ENCODE peak calls at places on chromosomes 12 and 14, in ten cellular contexts. One of them, this sample, is unnamed.

GRCh38 chr14:51859136-51859535 is 1.3 kb upstream of the GNG2 start:
- DNase-seq in progenitor cell of endocrine pancreas: no peak
- DNase-seq in cardiac muscle cell: no peak
- DNase-seq in tibial artery: no peak
- DNase-seq in IMR-90: peak
- DNase-seq in neural crest cell: no peak
- DNase-seq in B cell: no peak
- DNase-seq in SK-N-SH: no peak
- DNase-seq in lower leg skin: no peak
- DNase-seq in GM10248: no peak
- DNase-seq in this sample: no peak

GRCh38 chr12:94566345-94566744 is 84.0 kb downstream of the TMCC3 start:
- DNase-seq in GM10248: no peak
- DNase-seq in IMR-90: no peak
- DNase-seq in progenitor cell of endocrine pancreas: no peak
- DNase-seq in neural crest cell: no peak
- DNase-seq in lower leg skin: peak
- DNase-seq in tibial artery: no peak
- DNase-seq in SK-N-SH: no peak
- DNase-seq in B cell: peak
- DNase-seq in cardiac muscle cell: no peak
- DNase-seq in this sample: no peak

GRCh38 chr14:94042433-94043091 is 16.4 kb downstream of the OTUB2 start:
- DNase-seq in cardiac muscle cell: no peak
- DNase-seq in lower leg skin: no peak
- DNase-seq in B cell: no peak
- DNase-seq in GM10248: no peak
- DNase-seq in IMR-90: no peak
- DNase-seq in neural crest cell: no peak
- DNase-seq in SK-N-SH: no peak
- DNase-seq in tibial artery: no peak
- DNase-seq in progenitor cell of endocrine pancreas: no peak
- DNase-seq in this sample: no peak

GRCh38 chr12:16914853-16915252 is 308.9 kb upstream of the LMO3 start:
- DNase-seq in SK-N-SH: no peak
- DNase-seq in neural crest cell: no peak
- DNase-seq in progenitor cell of endocrine pancreas: no peak
- DNase-seq in lower leg skin: no peak
- DNase-seq in IMR-90: no peak
- DNase-seq in cardiac muscle cell: no peak
- DNase-seq in B cell: no peak
- DNase-seq in tibial artery: no peak
- DNase-seq in GM10248: no peak
- DNase-seq in this sample: no peak

GRCh38 chr14:65229431-65230286 is 127.3 kb upstream of the MAX start:
- DNase-seq in GM10248: peak
- DNase-seq in cardiac muscle cell: peak
- DNase-seq in progenitor cell of endocrine pancreas: no peak
- DNase-seq in tibial artery: peak
- DNase-seq in lower leg skin: peak
- DNase-seq in B cell: peak
- DNase-seq in IMR-90: no peak
- DNase-seq in SK-N-SH: peak
- DNase-seq in neural crest cell: peak
- DNase-seq in this sample: peak

GRCh38 chr14:21070610-21071224 is 613 bp downstream of the ARHGEF40 start:
- DNase-seq in B cell: no peak
- DNase-seq in lower leg skin: peak
- DNase-seq in neural crest cell: peak
- DNase-seq in tibial artery: peak
- DNase-seq in GM10248: peak
- DNase-seq in cardiac muscle cell: peak
- DNase-seq in IMR-90: peak
- DNase-seq in SK-N-SH: peak
- DNase-seq in progenitor cell of endocrine pancreas: peak
- DNase-seq in this sample: peak

GRCh38 chr12:106386836-106387555 is 29.4 kb downstream of the POLR3B start:
- DNase-seq in progenitor cell of endocrine pancreas: no peak
- DNase-seq in cardiac muscle cell: no peak
- DNase-seq in SK-N-SH: no peak
- DNase-seq in GM10248: no peak
- DNase-seq in lower leg skin: no peak
- DNase-seq in IMR-90: peak
- DNase-seq in B cell: no peak
- DNase-seq in neural crest cell: no peak
- DNase-seq in tibial artery: no peak
- DNase-seq in this sample: no peak

GRCh38 chr12:29614926-29615325 is 117.4 kb upstream of the OVCH1 start:
- DNase-seq in tibial artery: no peak
- DNase-seq in GM10248: no peak
- DNase-seq in B cell: no peak
- DNase-seq in SK-N-SH: no peak
- DNase-seq in cardiac muscle cell: no peak
- DNase-seq in progenitor cell of endocrine pancreas: no peak
- DNase-seq in IMR-90: no peak
- DNase-seq in lower leg skin: no peak
- DNase-seq in neural crest cell: no peak
- DNase-seq in this sample: no peak

GRCh38 chr14:29028973-29029582 is 262.5 kb downstream of the FOXG1 start:
- DNase-seq in cardiac muscle cell: no peak
- DNase-seq in IMR-90: peak
- DNase-seq in progenitor cell of endocrine pancreas: peak
- DNase-seq in SK-N-SH: no peak
- DNase-seq in B cell: no peak
- DNase-seq in tibial artery: no peak
- DNase-seq in GM10248: no peak
- DNase-seq in lower leg skin: no peak
- DNase-seq in neural crest cell: no peak
- DNase-seq in this sample: no peak

GRCh38 chr12:2851931-2852330 is 4.9 kb downstream of the TEX52 start:
- DNase-seq in cardiac muscle cell: no peak
- DNase-seq in IMR-90: no peak
- DNase-seq in tibial artery: no peak
- DNase-seq in neural crest cell: no peak
- DNase-seq in SK-N-SH: no peak
- DNase-seq in B cell: no peak
- DNase-seq in progenitor cell of endocrine pancreas: no peak
- DNase-seq in GM10248: no peak
- DNase-seq in lower leg skin: no peak
- DNase-seq in this sample: no peak

GRCh38 chr12:46661161-46661845 is 164.5 kb downstream of the SLC38A4 start:
- DNase-seq in SK-N-SH: peak
- DNase-seq in cardiac muscle cell: peak
- DNase-seq in lower leg skin: no peak
- DNase-seq in B cell: peak
- DNase-seq in tibial artery: no peak
- DNase-seq in IMR-90: peak
- DNase-seq in GM10248: peak
- DNase-seq in neural crest cell: no peak
- DNase-seq in progenitor cell of endocrine pancreas: no peak
- DNase-seq in this sample: no peak

GRCh38 chr12:51181558-51181957 is 8.6 kb upstream of the TFCP2 start:
- DNase-seq in GM10248: no peak
- DNase-seq in B cell: no peak
- DNase-seq in IMR-90: no peak
- DNase-seq in tibial artery: no peak
- DNase-seq in neural crest cell: no peak
- DNase-seq in progenitor cell of endocrine pancreas: no peak
- DNase-seq in cardiac muscle cell: no peak
- DNase-seq in SK-N-SH: no peak
- DNase-seq in lower leg skin: no peak
- DNase-seq in this sample: no peak

GRCh38 chr12:101863971-101864370 is 13.4 kb upstream of the DRAM1 start:
- DNase-seq in progenitor cell of endocrine pancreas: no peak
- DNase-seq in B cell: no peak
- DNase-seq in lower leg skin: no peak
- DNase-seq in neural crest cell: no peak
- DNase-seq in cardiac muscle cell: no peak
- DNase-seq in tibial artery: no peak
- DNase-seq in GM10248: no peak
- DNase-seq in IMR-90: no peak
- DNase-seq in SK-N-SH: no peak
- DNase-seq in this sample: no peak

GRCh38 chr14:95850429-95850828 is 26.2 kb upstream of the TUNAR start:
- DNase-seq in B cell: no peak
- DNase-seq in progenitor cell of endocrine pancreas: no peak
- DNase-seq in IMR-90: no peak
- DNase-seq in SK-N-SH: no peak
- DNase-seq in lower leg skin: no peak
- DNase-seq in tibial artery: no peak
- DNase-seq in GM10248: no peak
- DNase-seq in cardiac muscle cell: no peak
- DNase-seq in neural crest cell: no peak
- DNase-seq in this sample: no peak
- TF ChIP-seq CTCF in B cell: no peak
- TF ChIP-seq CTCF in progenitor cell of endocrine pancreas: no peak
- TF ChIP-seq CTCF in IMR-90: no peak
- TF ChIP-seq CTCF in SK-N-SH: no peak
- TF ChIP-seq CTCF in lower leg skin: no peak
- TF ChIP-seq CTCF in tibial artery: no peak
- TF ChIP-seq CTCF in GM10248: no peak
- TF ChIP-seq CTCF in cardiac muscle cell: no peak
- TF ChIP-seq CTCF in neural crest cell: no peak
- TF ChIP-seq CTCF in this sample: no peak

DNA sequence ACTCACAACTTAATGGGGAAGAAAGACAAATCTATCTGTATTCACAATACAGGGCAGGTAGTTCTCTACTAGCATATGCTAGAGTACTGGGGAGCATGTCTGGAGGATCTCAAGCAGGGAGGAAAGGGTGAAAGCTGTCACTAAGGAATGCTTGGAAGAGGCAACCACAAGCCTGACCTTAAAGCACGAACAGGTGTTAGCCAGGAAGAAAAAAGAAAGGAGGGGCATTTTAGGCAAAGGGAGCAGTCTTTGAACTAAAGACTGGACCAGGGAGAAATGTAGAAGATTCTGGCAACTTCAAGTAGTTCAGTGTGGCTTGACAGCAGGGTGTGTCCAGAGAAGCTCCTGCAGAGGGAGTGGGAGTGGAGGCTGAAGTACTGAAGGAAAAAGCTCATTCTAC is 50.9 kb downstream of the AP5M1 start:
- DNase-seq in GM10248: no peak
- DNase-seq in B cell: no peak
- DNase-seq in neural crest cell: no peak
- DNase-seq in SK-N-SH: no peak
- DNase-seq in cardiac muscle cell: peak
- DNase-seq in lower leg skin: no peak
- DNase-seq in IMR-90: no peak
- DNase-seq in progenitor cell of endocrine pancreas: no peak
- DNase-seq in tibial artery: no peak
- DNase-seq in this sample: no peak
- TF ChIP-seq CTCF in GM10248: no peak
- TF ChIP-seq CTCF in B cell: no peak
- TF ChIP-seq CTCF in neural crest cell: no peak
- TF ChIP-seq CTCF in SK-N-SH: no peak
- TF ChIP-seq CTCF in cardiac muscle cell: no peak
- TF ChIP-seq CTCF in lower leg skin: no peak
- TF ChIP-seq CTCF in IMR-90: no peak
- TF ChIP-seq CTCF in progenitor cell of endocrine pancreas: no peak
- TF ChIP-seq CTCF in tibial artery: no peak
- TF ChIP-seq CTCF in this sample: no peak

DNA sequence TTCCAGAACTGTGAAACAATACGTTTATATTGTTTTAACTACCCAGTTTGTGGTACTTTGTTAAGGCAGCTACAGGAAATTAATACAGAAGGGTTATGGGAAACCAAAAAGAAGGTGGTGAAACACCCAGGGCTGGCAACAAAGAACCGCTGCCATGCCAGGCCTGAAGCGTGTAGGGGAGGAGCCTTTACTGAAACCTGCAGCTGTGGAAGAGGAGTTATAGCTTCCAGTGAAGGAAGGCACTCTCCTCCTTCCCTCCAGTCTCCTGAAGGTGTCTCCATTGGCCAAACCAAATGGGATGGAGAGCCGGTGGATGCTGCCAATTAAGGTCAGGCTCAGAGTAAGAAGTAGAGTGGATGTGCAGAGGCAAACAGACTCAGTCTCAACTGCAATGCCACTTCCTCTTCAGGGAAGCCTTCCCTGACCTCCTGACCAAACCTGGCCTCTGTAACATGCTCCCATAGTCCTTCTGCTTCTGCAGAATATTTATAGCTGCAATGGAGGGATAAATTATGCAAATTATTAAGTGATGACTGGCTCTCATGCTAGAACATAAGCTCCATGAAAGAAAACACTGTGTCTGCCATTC is 168.3 kb downstream of the DAD1 start:
- DNase-seq in B cell: no peak
- DNase-seq in GM10248: no peak
- DNase-seq in progenitor cell of endocrine pancreas: no peak
- DNase-seq in SK-N-SH: no peak
- DNase-seq in lower leg skin: no peak
- DNase-seq in neural crest cell: no peak
- DNase-seq in tibial artery: no peak
- DNase-seq in IMR-90: no peak
- DNase-seq in cardiac muscle cell: no peak
- DNase-seq in this sample: no peak
- TF ChIP-seq CTCF in B cell: no peak
- TF ChIP-seq CTCF in GM10248: no peak
- TF ChIP-seq CTCF in progenitor cell of endocrine pancreas: no peak
- TF ChIP-seq CTCF in SK-N-SH: no peak
- TF ChIP-seq CTCF in lower leg skin: no peak
- TF ChIP-seq CTCF in neural crest cell: no peak
- TF ChIP-seq CTCF in tibial artery: no peak
- TF ChIP-seq CTCF in IMR-90: no peak
- TF ChIP-seq CTCF in cardiac muscle cell: peak
- TF ChIP-seq CTCF in this sample: no peak

GRCh38 chr14:35383569-35384385 is 20.8 kb downstream of the NFKBIA start:
- DNase-seq in lower leg skin: no peak
- DNase-seq in cardiac muscle cell: no peak
- DNase-seq in progenitor cell of endocrine pancreas: no peak
- DNase-seq in GM10248: no peak
- DNase-seq in neural crest cell: no peak
- DNase-seq in B cell: no peak
- DNase-seq in tibial artery: no peak
- DNase-seq in SK-N-SH: no peak
- DNase-seq in IMR-90: no peak
- DNase-seq in this sample: peak

GRCh38 chr14:35380794-35381193 is 23.8 kb downstream of the NFKBIA start:
- DNase-seq in B cell: no peak
- DNase-seq in lower leg skin: no peak
- DNase-seq in cardiac muscle cell: no peak
- DNase-seq in neural crest cell: no peak
- DNase-seq in GM10248: no peak
- DNase-seq in progenitor cell of endocrine pancreas: no peak
- DNase-seq in IMR-90: no peak
- DNase-seq in SK-N-SH: no peak
- DNase-seq in tibial artery: no peak
- DNase-seq in this sample: peak

GRCh38 chr14:35374273-35374681 is 30.3 kb downstream of the NFKBIA start:
- DNase-seq in B cell: no peak
- DNase-seq in cardiac muscle cell: no peak
- DNase-seq in IMR-90: peak
- DNase-seq in neural crest cell: no peak
- DNase-seq in GM10248: no peak
- DNase-seq in SK-N-SH: no peak
- DNase-seq in progenitor cell of endocrine pancreas: no peak
- DNase-seq in lower leg skin: no peak
- DNase-seq in tibial artery: peak
- DNase-seq in this sample: peak

GRCh38 chr14:35384386-35385041 is 20.0 kb downstream of the NFKBIA start:
- DNase-seq in B cell: no peak
- DNase-seq in progenitor cell of endocrine pancreas: no peak
- DNase-seq in IMR-90: peak
- DNase-seq in cardiac muscle cell: no peak
- DNase-seq in SK-N-SH: no peak
- DNase-seq in lower leg skin: no peak
- DNase-seq in GM10248: no peak
- DNase-seq in neural crest cell: no peak
- DNase-seq in tibial artery: peak
- DNase-seq in this sample: peak

GRCh38 chr14:35378638-35379568 is 25.6 kb downstream of the NFKBIA start:
- DNase-seq in B cell: no peak
- DNase-seq in neural crest cell: no peak
- DNase-seq in lower leg skin: no peak
- DNase-seq in SK-N-SH: no peak
- DNase-seq in IMR-90: no peak
- DNase-seq in GM10248: no peak
- DNase-seq in progenitor cell of endocrine pancreas: no peak
- DNase-seq in tibial artery: peak
- DNase-seq in cardiac muscle cell: no peak
- DNase-seq in this sample: no peak
- TF ChIP-seq CTCF in B cell: no peak
- TF ChIP-seq CTCF in neural crest cell: no peak
- TF ChIP-seq CTCF in lower leg skin: no peak
- TF ChIP-seq CTCF in SK-N-SH: no peak
- TF ChIP-seq CTCF in IMR-90: no peak
- TF ChIP-seq CTCF in GM10248: no peak
- TF ChIP-seq CTCF in progenitor cell of endocrine pancreas: no peak
- TF ChIP-seq CTCF in tibial artery: no peak
- TF ChIP-seq CTCF in cardiac muscle cell: no peak
- TF ChIP-seq CTCF in this sample: no peak